ENCODE peak calls at places on chromosomes 7 and 10, in five cellular contexts. One of them, this sample, is unnamed.

GRCh38 chr7:93051660-93052059 is 66.1 kb downstream of the SAMD9 start:
- DNase-seq in cardiac muscle cell: no peak
- DNase-seq in Calu3: no peak
- DNase-seq in CD4-positive, alpha-beta T cell: no peak
- DNase-seq in D341Med: no peak
- DNase-seq in this sample: no peak

GRCh38 chr7:99268361-99268908 is 4.2 kb upstream of the MYH16 start:
- DNase-seq in D341Med: no peak
- DNase-seq in CD4-positive, alpha-beta T cell: no peak
- DNase-seq in cardiac muscle cell: no peak
- DNase-seq in Calu3: no peak
- DNase-seq in this sample: no peak

GRCh38 chr7:82234457-82235049 is 209.0 kb downstream of the CACNA2D1 start:
- DNase-seq in Calu3: peak; percentile 1
- DNase-seq in cardiac muscle cell: peak; percentile 60
- DNase-seq in D341Med: no peak
- DNase-seq in CD4-positive, alpha-beta T cell: no peak
- DNase-seq in this sample: peak; percentile 31

GRCh38 chr7:17679427-17679826 is 260.9 kb downstream of the SNX13 start:
- DNase-seq in CD4-positive, alpha-beta T cell: no peak
- DNase-seq in D341Med: no peak
- DNase-seq in Calu3: no peak
- DNase-seq in cardiac muscle cell: no peak
- DNase-seq in this sample: no peak

GRCh38 chr10:24556746-24557742 is 166.6 kb downstream of the ARHGAP21 start:
- DNase-seq in cardiac muscle cell: peak; percentile 72
- DNase-seq in D341Med: peak; percentile 57
- DNase-seq in Calu3: peak; percentile 52
- DNase-seq in CD4-positive, alpha-beta T cell: no peak
- DNase-seq in this sample: peak; percentile 66

GRCh38 chr7:23276381-23276780 is 22.8 kb upstream of the MALSU1 start:
- DNase-seq in D341Med: no peak
- DNase-seq in CD4-positive, alpha-beta T cell: no peak
- DNase-seq in cardiac muscle cell: no peak
- DNase-seq in Calu3: peak; percentile 20
- DNase-seq in this sample: no peak

GRCh38 chr7:76282344-76283253 is 19.9 kb upstream of the HSPB1 start:
- DNase-seq in Calu3: no peak
- DNase-seq in cardiac muscle cell: peak; percentile 61
- DNase-seq in CD4-positive, alpha-beta T cell: no peak
- DNase-seq in D341Med: peak; percentile 78
- DNase-seq in this sample: no peak

GRCh38 chr10:24385776-24386175 is 176.8 kb downstream of the KIAA1217 start:
- DNase-seq in Calu3: no peak
- DNase-seq in CD4-positive, alpha-beta T cell: no peak
- DNase-seq in cardiac muscle cell: no peak
- DNase-seq in D341Med: no peak
- DNase-seq in this sample: no peak

GRCh38 chr10:121594623-121595320 is 3.5 kb downstream of the FGFR2 start:
- DNase-seq in cardiac muscle cell: no peak
- DNase-seq in Calu3: no peak
- DNase-seq in D341Med: no peak
- DNase-seq in CD4-positive, alpha-beta T cell: no peak
- DNase-seq in this sample: no peak

GRCh38 chr10:76553700-76554470 is 1083.7 kb downstream of the KCNMA1 start:
- DNase-seq in cardiac muscle cell: peak; percentile 76
- DNase-seq in CD4-positive, alpha-beta T cell: no peak
- DNase-seq in D341Med: no peak
- DNase-seq in Calu3: no peak
- DNase-seq in this sample: no peak

GRCh38 chr7:34315032-34315431 is 343.0 kb upstream of the NPSR1 start:
- DNase-seq in cardiac muscle cell: no peak
- DNase-seq in Calu3: no peak
- DNase-seq in CD4-positive, alpha-beta T cell: no peak
- DNase-seq in D341Med: no peak
- DNase-seq in this sample: no peak

GRCh38 chr10:84818956-84819355 is 490.6 kb downstream of the CCSER2 start:
- DNase-seq in Calu3: no peak
- DNase-seq in cardiac muscle cell: no peak
- DNase-seq in CD4-positive, alpha-beta T cell: no peak
- DNase-seq in D341Med: no peak
- DNase-seq in this sample: no peak

GRCh38 chr7:7424151-7424873 is 111.4 kb downstream of the COL28A1 start:
- DNase-seq in Calu3: peak; percentile 82
- DNase-seq in D341Med: peak; percentile 74
- DNase-seq in cardiac muscle cell: peak; percentile 73
- DNase-seq in CD4-positive, alpha-beta T cell: no peak
- DNase-seq in this sample: peak; percentile 66

GRCh38 chr10:99913831-99914235 is 95.9 kb downstream of the DNMBP start:
- DNase-seq in Calu3: no peak
- DNase-seq in D341Med: no peak
- DNase-seq in CD4-positive, alpha-beta T cell: no peak
- DNase-seq in cardiac muscle cell: peak; percentile 91
- DNase-seq in this sample: no peak

GRCh38 chr7:137820677-137821420 is 25.9 kb downstream of the DGKI start:
- DNase-seq in CD4-positive, alpha-beta T cell: no peak
- DNase-seq in D341Med: peak; percentile 62
- DNase-seq in cardiac muscle cell: peak; percentile 60
- DNase-seq in Calu3: no peak
- DNase-seq in this sample: no peak

GRCh38 chr7:111763221-111763791 is 201.0 kb upstream of the IMMP2L start:
- DNase-seq in D341Med: peak; percentile 78
- DNase-seq in CD4-positive, alpha-beta T cell: no peak
- DNase-seq in Calu3: no peak
- DNase-seq in cardiac muscle cell: peak; percentile 65
- DNase-seq in this sample: peak; percentile 57

GRCh38 chr10:117352724-117353123 is 22.5 kb downstream of the PDZD8 start:
- DNase-seq in Calu3: no peak
- DNase-seq in CD4-positive, alpha-beta T cell: no peak
- DNase-seq in D341Med: no peak
- DNase-seq in cardiac muscle cell: no peak
- DNase-seq in this sample: no peak

GRCh38 chr10:61904711-61905445 is 3.4 kb downstream of the ARID5B start:
- DNase-seq in D341Med: no peak
- DNase-seq in Calu3: peak; percentile 77
- DNase-seq in CD4-positive, alpha-beta T cell: no peak
- DNase-seq in cardiac muscle cell: peak; percentile 7
- DNase-seq in this sample: no peak

GRCh38 chr7:137753067-137753466 is 93.7 kb downstream of the DGKI start:
- DNase-seq in Calu3: no peak
- DNase-seq in CD4-positive, alpha-beta T cell: no peak
- DNase-seq in D341Med: peak; percentile 60
- DNase-seq in cardiac muscle cell: no peak
- DNase-seq in this sample: no peak

GRCh38 chr10:63005246-63005645 is 127.9 kb upstream of the NRBF2 start:
- DNase-seq in CD4-positive, alpha-beta T cell: no peak
- DNase-seq in D341Med: no peak
- DNase-seq in Calu3: no peak
- DNase-seq in cardiac muscle cell: no peak
- DNase-seq in this sample: no peak

GRCh38 chr10:132607961-132608495 is 70.4 kb downstream of the INPP5A start:
- DNase-seq in cardiac muscle cell: no peak
- DNase-seq in D341Med: no peak
- DNase-seq in Calu3: no peak
- DNase-seq in CD4-positive, alpha-beta T cell: no peak
- DNase-seq in this sample: no peak

This sample was measured in HCT116.